ENCODE peak calls at places on chromosomes 3 and 15, in ten cellular contexts. One of them, this sample, is unnamed.

GRCh38 chr15:72222433-72222832 is 8.6 kb downstream of the PKM start:
- DNase-seq in left ventricle myocardium inferior: peak
- DNase-seq in OCI-LY7: no peak
- DNase-seq in A549: peak
- DNase-seq in lower leg skin: peak
- DNase-seq in kidney epithelial cell: no peak
- DNase-seq in fibroblast of mammary gland: peak
- DNase-seq in colonic mucosa: no peak
- DNase-seq in fibroblast of the aortic adventitia: no peak
- DNase-seq in IMR-90: no peak
- DNase-seq in this sample: peak

GRCh38 chr3:190012314-190012782 is 108.3 kb downstream of the P3H2 start:
- DNase-seq in left ventricle myocardium inferior: no peak
- DNase-seq in OCI-LY7: no peak
- DNase-seq in A549: peak
- DNase-seq in lower leg skin: no peak
- DNase-seq in kidney epithelial cell: peak
- DNase-seq in fibroblast of mammary gland: peak
- DNase-seq in colonic mucosa: no peak
- DNase-seq in fibroblast of the aortic adventitia: peak
- DNase-seq in IMR-90: peak
- DNase-seq in this sample: peak

GRCh38 chr15:29196306-29196705 is 73.3 kb downstream of the NSMCE3 start:
- DNase-seq in left ventricle myocardium inferior: no peak
- DNase-seq in OCI-LY7: no peak
- DNase-seq in A549: no peak
- DNase-seq in lower leg skin: no peak
- DNase-seq in kidney epithelial cell: no peak
- DNase-seq in fibroblast of mammary gland: no peak
- DNase-seq in colonic mucosa: no peak
- DNase-seq in fibroblast of the aortic adventitia: no peak
- DNase-seq in IMR-90: no peak
- DNase-seq in this sample: no peak

GRCh38 chr15:75349851-75350588 is 3.2 kb downstream of the NEIL1 start:
- DNase-seq in left ventricle myocardium inferior: no peak
- DNase-seq in OCI-LY7: peak
- DNase-seq in A549: no peak
- DNase-seq in lower leg skin: no peak
- DNase-seq in kidney epithelial cell: no peak
- DNase-seq in fibroblast of mammary gland: no peak
- DNase-seq in colonic mucosa: peak
- DNase-seq in fibroblast of the aortic adventitia: no peak
- DNase-seq in IMR-90: no peak
- DNase-seq in this sample: no peak

GRCh38 chr3:27125821-27126501 is 243.2 kb downstream of the NEK10 start:
- DNase-seq in left ventricle myocardium inferior: no peak
- DNase-seq in OCI-LY7: no peak
- DNase-seq in A549: no peak
- DNase-seq in lower leg skin: no peak
- DNase-seq in kidney epithelial cell: no peak
- DNase-seq in fibroblast of mammary gland: no peak
- DNase-seq in colonic mucosa: no peak
- DNase-seq in fibroblast of the aortic adventitia: no peak
- DNase-seq in IMR-90: no peak
- DNase-seq in this sample: no peak

GRCh38 chr15:98760112-98760826 is 111.9 kb downstream of the IGF1R start:
- DNase-seq in left ventricle myocardium inferior: peak
- DNase-seq in OCI-LY7: no peak
- DNase-seq in A549: no peak
- DNase-seq in lower leg skin: no peak
- DNase-seq in kidney epithelial cell: no peak
- DNase-seq in fibroblast of mammary gland: no peak
- DNase-seq in colonic mucosa: no peak
- DNase-seq in fibroblast of the aortic adventitia: no peak
- DNase-seq in IMR-90: no peak
- DNase-seq in this sample: no peak

GRCh38 chr15:70164910-70165791 is 67.4 kb upstream of the TLE3 start:
- DNase-seq in left ventricle myocardium inferior: no peak
- DNase-seq in OCI-LY7: no peak
- DNase-seq in A549: no peak
- DNase-seq in lower leg skin: no peak
- DNase-seq in kidney epithelial cell: no peak
- DNase-seq in fibroblast of mammary gland: no peak
- DNase-seq in colonic mucosa: no peak
- DNase-seq in fibroblast of the aortic adventitia: no peak
- DNase-seq in IMR-90: no peak
- DNase-seq in this sample: no peak

GRCh38 chr15:55590788-55591187 is 2.6 kb upstream of the PYGO1 start:
- DNase-seq in left ventricle myocardium inferior: no peak
- DNase-seq in OCI-LY7: no peak
- DNase-seq in A549: no peak
- DNase-seq in lower leg skin: no peak
- DNase-seq in kidney epithelial cell: no peak
- DNase-seq in fibroblast of mammary gland: no peak
- DNase-seq in colonic mucosa: no peak
- DNase-seq in fibroblast of the aortic adventitia: no peak
- DNase-seq in IMR-90: no peak
- DNase-seq in this sample: no peak

GRCh38 chr3:102195198-102195948 is 239.4 kb upstream of the ZPLD1 start:
- DNase-seq in left ventricle myocardium inferior: no peak
- DNase-seq in OCI-LY7: no peak
- DNase-seq in A549: peak
- DNase-seq in lower leg skin: no peak
- DNase-seq in kidney epithelial cell: peak
- DNase-seq in fibroblast of mammary gland: peak
- DNase-seq in colonic mucosa: peak
- DNase-seq in fibroblast of the aortic adventitia: no peak
- DNase-seq in IMR-90: no peak
- DNase-seq in this sample: no peak

GRCh38 chr3:183554377-183554776 is 1.1 kb downstream of the KLHL6 start:
- DNase-seq in left ventricle myocardium inferior: no peak
- DNase-seq in OCI-LY7: peak
- DNase-seq in A549: no peak
- DNase-seq in lower leg skin: no peak
- DNase-seq in kidney epithelial cell: no peak
- DNase-seq in fibroblast of mammary gland: no peak
- DNase-seq in colonic mucosa: no peak
- DNase-seq in fibroblast of the aortic adventitia: no peak
- DNase-seq in IMR-90: no peak
- DNase-seq in this sample: no peak

GRCh38 chr15:82047493-82048446 is 2.0 kb upstream of the MEX3B start:
- DNase-seq in left ventricle myocardium inferior: no peak
- DNase-seq in OCI-LY7: no peak
- DNase-seq in A549: no peak
- DNase-seq in lower leg skin: no peak
- DNase-seq in kidney epithelial cell: no peak
- DNase-seq in fibroblast of mammary gland: peak
- DNase-seq in colonic mucosa: no peak
- DNase-seq in fibroblast of the aortic adventitia: peak
- DNase-seq in IMR-90: peak
- DNase-seq in this sample: peak

GRCh38 chr3:138348950-138349739 is 766 bp downstream of the MRAS start:
- DNase-seq in left ventricle myocardium inferior: no peak
- DNase-seq in OCI-LY7: no peak
- DNase-seq in A549: peak
- DNase-seq in lower leg skin: no peak
- DNase-seq in kidney epithelial cell: no peak
- DNase-seq in fibroblast of mammary gland: peak
- DNase-seq in colonic mucosa: peak
- DNase-seq in fibroblast of the aortic adventitia: peak
- DNase-seq in IMR-90: peak
- DNase-seq in this sample: peak

GRCh38 chr3:32500880-32501784 is 1.5 kb downstream of the CMTM6 start:
- DNase-seq in left ventricle myocardium inferior: no peak
- DNase-seq in OCI-LY7: peak
- DNase-seq in A549: no peak
- DNase-seq in lower leg skin: no peak
- DNase-seq in kidney epithelial cell: no peak
- DNase-seq in fibroblast of mammary gland: no peak
- DNase-seq in colonic mucosa: no peak
- DNase-seq in fibroblast of the aortic adventitia: no peak
- DNase-seq in IMR-90: no peak
- DNase-seq in this sample: peak

DNA sequence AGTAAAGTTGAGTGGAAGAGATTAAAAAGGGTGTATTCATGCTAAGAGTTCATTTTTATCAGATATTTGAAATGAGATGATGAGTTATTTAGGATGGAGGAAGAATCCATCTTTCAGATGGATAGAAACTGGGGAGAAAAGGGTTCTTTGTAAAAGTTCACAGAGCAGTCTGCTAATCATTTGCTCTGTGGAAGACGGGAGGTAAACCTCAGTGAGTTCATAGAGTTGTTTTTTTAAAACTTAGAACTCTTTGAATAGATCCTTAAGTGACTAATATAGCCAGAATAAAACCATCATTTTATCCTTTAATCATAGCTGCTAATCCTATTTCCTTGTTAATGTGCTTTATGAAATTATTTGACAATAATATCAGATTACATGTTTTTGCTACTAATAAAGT is 5.1 kb downstream of the RASA2 start:
- DNase-seq in left ventricle myocardium inferior: no peak
- DNase-seq in OCI-LY7: no peak
- DNase-seq in A549: no peak
- DNase-seq in lower leg skin: no peak
- DNase-seq in kidney epithelial cell: no peak
- DNase-seq in fibroblast of mammary gland: no peak
- DNase-seq in colonic mucosa: no peak
- DNase-seq in fibroblast of the aortic adventitia: no peak
- DNase-seq in IMR-90: no peak
- DNase-seq in this sample: no peak
- TF ChIP-seq CTCF in left ventricle myocardium inferior: no peak
- TF ChIP-seq CTCF in OCI-LY7: no peak
- TF ChIP-seq CTCF in A549: no peak
- TF ChIP-seq CTCF in lower leg skin: no peak
- TF ChIP-seq CTCF in kidney epithelial cell: no peak
- TF ChIP-seq CTCF in fibroblast of mammary gland: no peak
- TF ChIP-seq CTCF in colonic mucosa: no peak
- TF ChIP-seq CTCF in fibroblast of the aortic adventitia: no peak
- TF ChIP-seq CTCF in IMR-90: no peak
- TF ChIP-seq CTCF in this sample: no peak

GRCh38 chr3:68033850-68034249 is 379.4 kb upstream of the SUCLG2 start:
- DNase-seq in left ventricle myocardium inferior: no peak
- DNase-seq in OCI-LY7: no peak
- DNase-seq in A549: no peak
- DNase-seq in lower leg skin: no peak
- DNase-seq in kidney epithelial cell: no peak
- DNase-seq in fibroblast of mammary gland: no peak
- DNase-seq in colonic mucosa: no peak
- DNase-seq in fibroblast of the aortic adventitia: no peak
- DNase-seq in IMR-90: no peak
- DNase-seq in this sample: no peak

GRCh38 chr3:68032219-68032618 is 377.8 kb upstream of the SUCLG2 start:
- DNase-seq in left ventricle myocardium inferior: no peak
- DNase-seq in OCI-LY7: no peak
- DNase-seq in A549: no peak
- DNase-seq in lower leg skin: no peak
- DNase-seq in kidney epithelial cell: no peak
- DNase-seq in fibroblast of mammary gland: no peak
- DNase-seq in colonic mucosa: no peak
- DNase-seq in fibroblast of the aortic adventitia: no peak
- DNase-seq in IMR-90: no peak
- DNase-seq in this sample: no peak
- H3K4me3 ChIP-seq in left ventricle myocardium inferior: no peak
- H3K4me3 ChIP-seq in OCI-LY7: no peak
- H3K4me3 ChIP-seq in A549: no peak
- H3K4me3 ChIP-seq in lower leg skin: no peak
- H3K4me3 ChIP-seq in kidney epithelial cell: no peak
- H3K4me3 ChIP-seq in fibroblast of mammary gland: no peak
- H3K4me3 ChIP-seq in colonic mucosa: no peak
- H3K4me3 ChIP-seq in fibroblast of the aortic adventitia: no peak
- H3K4me3 ChIP-seq in IMR-90: no peak
- H3K4me3 ChIP-seq in this sample: no peak

GRCh38 chr15:45573961-45574629 is 13.1 kb upstream of the BLOC1S6 start:
- DNase-seq in left ventricle myocardium inferior: no peak
- DNase-seq in OCI-LY7: peak
- DNase-seq in A549: peak
- DNase-seq in lower leg skin: no peak
- DNase-seq in kidney epithelial cell: no peak
- DNase-seq in fibroblast of mammary gland: peak
- DNase-seq in colonic mucosa: no peak
- DNase-seq in fibroblast of the aortic adventitia: peak
- DNase-seq in IMR-90: no peak
- DNase-seq in this sample: peak
- TF ChIP-seq CTCF in left ventricle myocardium inferior: peak
- TF ChIP-seq CTCF in OCI-LY7: peak
- TF ChIP-seq CTCF in A549: peak
- TF ChIP-seq CTCF in lower leg skin: no peak
- TF ChIP-seq CTCF in kidney epithelial cell: peak
- TF ChIP-seq CTCF in fibroblast of mammary gland: peak
- TF ChIP-seq CTCF in colonic mucosa: no peak
- TF ChIP-seq CTCF in fibroblast of the aortic adventitia: peak
- TF ChIP-seq CTCF in IMR-90: peak
- TF ChIP-seq CTCF in this sample: peak

GRCh38 chr15:65519781-65520299 is 2.4 kb upstream of the DPP8 start:
- DNase-seq in left ventricle myocardium inferior: no peak
- DNase-seq in OCI-LY7: no peak
- DNase-seq in A549: no peak
- DNase-seq in lower leg skin: no peak
- DNase-seq in kidney epithelial cell: no peak
- DNase-seq in fibroblast of mammary gland: no peak
- DNase-seq in colonic mucosa: no peak
- DNase-seq in fibroblast of the aortic adventitia: no peak
- DNase-seq in IMR-90: no peak
- DNase-seq in this sample: no peak

GRCh38 chr15:65521355-65521754 is 3.9 kb upstream of the DPP8 start:
- DNase-seq in left ventricle myocardium inferior: no peak
- DNase-seq in OCI-LY7: no peak
- DNase-seq in A549: no peak
- DNase-seq in lower leg skin: no peak
- DNase-seq in kidney epithelial cell: no peak
- DNase-seq in fibroblast of mammary gland: no peak
- DNase-seq in colonic mucosa: no peak
- DNase-seq in fibroblast of the aortic adventitia: no peak
- DNase-seq in IMR-90: no peak
- DNase-seq in this sample: no peak

GRCh38 chr15:65516997-65517865 is at the start of gene DPP8:
- DNase-seq in left ventricle myocardium inferior: peak
- DNase-seq in OCI-LY7: peak
- DNase-seq in A549: peak
- DNase-seq in lower leg skin: peak
- DNase-seq in kidney epithelial cell: peak
- DNase-seq in fibroblast of mammary gland: peak
- DNase-seq in colonic mucosa: peak
- DNase-seq in fibroblast of the aortic adventitia: peak
- DNase-seq in IMR-90: peak
- DNase-seq in this sample: peak

GRCh38 chr15:65518633-65519285 is 1.3 kb upstream of the DPP8 start:
- DNase-seq in left ventricle myocardium inferior: no peak
- DNase-seq in OCI-LY7: no peak
- DNase-seq in A549: no peak
- DNase-seq in lower leg skin: no peak
- DNase-seq in kidney epithelial cell: no peak
- DNase-seq in fibroblast of mammary gland: no peak
- DNase-seq in colonic mucosa: no peak
- DNase-seq in fibroblast of the aortic adventitia: no peak
- DNase-seq in IMR-90: no peak
- DNase-seq in this sample: no peak

DNA sequence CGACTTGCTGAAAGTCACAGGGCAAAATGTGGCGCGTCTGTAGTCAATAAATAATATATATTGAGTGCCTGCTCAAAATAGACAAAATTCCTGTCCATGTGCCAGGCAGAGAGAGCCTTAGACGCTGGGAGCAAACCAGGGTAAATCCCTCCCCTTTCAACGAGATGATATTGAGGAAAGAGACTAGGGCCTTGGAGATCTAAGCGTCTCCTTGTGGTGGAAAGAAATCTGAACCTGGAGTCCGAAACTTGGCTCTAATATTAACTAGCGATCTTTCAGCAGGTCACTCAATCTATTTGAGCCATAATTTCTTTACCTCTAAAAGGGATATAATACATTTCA is 348 bp upstream of the DPP8 start:
- DNase-seq in left ventricle myocardium inferior: no peak
- DNase-seq in OCI-LY7: no peak
- DNase-seq in A549: no peak
- DNase-seq in lower leg skin: no peak
- DNase-seq in kidney epithelial cell: no peak
- DNase-seq in fibroblast of mammary gland: peak
- DNase-seq in colonic mucosa: no peak
- DNase-seq in fibroblast of the aortic adventitia: no peak
- DNase-seq in IMR-90: no peak
- DNase-seq in this sample: no peak
- H3K4me3 ChIP-seq in left ventricle myocardium inferior: peak
- H3K4me3 ChIP-seq in OCI-LY7: peak
- H3K4me3 ChIP-seq in A549: peak
- H3K4me3 ChIP-seq in lower leg skin: no peak
- H3K4me3 ChIP-seq in kidney epithelial cell: peak
- H3K4me3 ChIP-seq in fibroblast of mammary gland: peak
- H3K4me3 ChIP-seq in colonic mucosa: peak
- H3K4me3 ChIP-seq in fibroblast of the aortic adventitia: no peak
- H3K4me3 ChIP-seq in IMR-90: no peak
- H3K4me3 ChIP-seq in this sample: peak